ENCODE peak calls at places on chromosomes 2 and 18, in eight cellular contexts. E, G, M, Z, H, S, Y and V are unnamed samples.

GRCh38 chr2:46036929-46037328 is 260.3 kb upstream of the EPAS1 start:
- DNase-seq in E (no peak), G (peak; percentile 32), M (no peak), Z (no peak), H (no peak), S (no peak), Y (peak; percentile 85), V (no peak)

GRCh38 chr2:199471443-199472057 is 13.8 kb upstream of the SATB2 start:
- DNase-seq in E (peak; percentile 54), G (peak; percentile 45), M (no peak), Z (no peak), H (no peak), S (peak; percentile 58), Y (peak; percentile 89), V (no peak)

GRCh38 chr2:36547906-36548305 is 50.1 kb downstream of the FEZ2 start:
- DNase-seq in E (no peak), G (no peak), M (no peak), Z (no peak), H (no peak), S (no peak), Y (no peak), V (no peak)

GRCh38 chr2:149924549-149925213 is 337.1 kb upstream of the MMADHC start:
- DNase-seq in E (no peak), G (peak; percentile 43), M (no peak), Z (no peak), H (no peak), S (no peak), Y (peak; percentile 36), V (no peak)

GRCh38 chr2:220417503-220417902 is 790.1 kb downstream of the SLC4A3 start:
- DNase-seq in E (no peak), G (no peak), M (no peak), Z (no peak), H (no peak), S (no peak), Y (no peak), V (no peak)

GRCh38 chr18:76441002-76441667 is 53.9 kb downstream of the ZNF516 start:
- DNase-seq in E (no peak), G (no peak), M (no peak), Z (no peak), H (no peak), S (no peak), Y (no peak), V (no peak)

GRCh38 chr2:23566236-23567142 is 181.5 kb downstream of the KLHL29 start:
- DNase-seq in E (no peak), G (peak; percentile 32), M (no peak), Z (no peak), H (no peak), S (no peak), Y (peak; percentile 69), V (no peak)

GRCh38 chr2:182666674-182667320 is 49.3 kb upstream of the DNAJC10 start:
- DNase-seq in E (no peak), G (peak; percentile 46), M (no peak), Z (no peak), H (no peak), S (peak; percentile 67), Y (peak; percentile 50), V (no peak)

GRCh38 chr2:85999131-85999831 is 106.4 kb downstream of the POLR1A start:
- DNase-seq in E (no peak), G (peak; percentile 49), M (no peak), Z (no peak), H (peak; percentile 65), S (peak; percentile 88), Y (peak; percentile 65), V (no peak)

GRCh38 chr2:206881708-206882335 is 57.5 kb upstream of the CPO start:
- DNase-seq in E (peak; percentile 25), G (no peak), M (no peak), Z (no peak), H (no peak), S (no peak), Y (no peak), V (no peak)

GRCh38 chr2:157825885-157826284 is 50.2 kb downstream of the ACVR1 start:
- DNase-seq in E (no peak), G (peak; percentile 54), M (no peak), Z (peak; percentile 74), H (no peak), S (no peak), Y (peak; percentile 91), V (no peak)

GRCh38 chr2:207640661-207641060 is 15.5 kb upstream of the METTL21A start:
- DNase-seq in E (no peak), G (no peak), M (no peak), Z (no peak), H (no peak), S (no peak), Y (no peak), V (no peak)

DNA sequence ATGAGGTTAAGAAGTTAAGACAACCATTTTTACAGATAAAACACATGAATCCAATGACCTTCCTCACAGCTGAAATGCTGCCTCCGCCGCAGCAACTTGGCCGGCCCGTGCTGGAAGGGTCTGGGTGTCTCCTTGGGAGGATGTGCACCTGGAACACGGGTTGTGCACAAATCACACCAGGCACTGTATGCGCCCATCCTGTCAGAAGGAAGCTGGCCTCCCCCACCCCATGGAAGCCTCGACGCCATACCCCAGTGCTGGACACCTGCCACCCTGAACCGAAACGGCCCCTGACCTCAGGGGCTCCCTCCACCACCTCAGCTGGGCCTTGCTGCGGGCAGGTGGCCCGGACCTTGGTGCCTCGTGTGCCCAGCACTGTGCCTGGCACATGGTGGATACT is 111.8 kb downstream of the PXDN start:
- DNase-seq in E (no peak), G (no peak), M (no peak), Z (no peak), H (no peak), S (no peak), Y (no peak), V (no peak)
- H3K4me1 ChIP-seq in E (no peaks in the 10 kb centered on the region), G (peaks cover 16% of the 10 kb centered on the region), M (peaks cover 52% of the 10 kb centered on the region), Z (no peaks in the 10 kb centered on the region), H (peaks cover 27% of the 10 kb centered on the region), S (no peaks in the 10 kb centered on the region), Y (peaks cover 4% of the 10 kb centered on the region), V (peaks cover 23% of the 10 kb centered on the region)

GRCh38 chr18:23569299-23570063 is 16.8 kb downstream of the NPC1 start:
- DNase-seq in E (no peak), G (no peak), M (no peak), Z (no peak), H (no peak), S (no peak), Y (no peak), V (no peak)

GRCh38 chr18:23565916-23566547 is 20.3 kb downstream of the NPC1 start:
- DNase-seq in E (no peak), G (no peak), M (no peak), Z (no peak), H (no peak), S (no peak), Y (no peak), V (no peak)

GRCh38 chr18:23570912-23571504 is 15.3 kb downstream of the NPC1 start:
- DNase-seq in E (no peak), G (no peak), M (no peak), Z (no peak), H (no peak), S (no peak), Y (no peak), V (no peak)

GRCh38 chr18:23568739-23569138 is 17.6 kb downstream of the NPC1 start:
- DNase-seq in E (no peak), G (no peak), M (no peak), Z (no peak), H (no peak), S (no peak), Y (no peak), V (no peak)

GRCh38 chr18:23568265-23568664 is 18.0 kb downstream of the NPC1 start:
- DNase-seq in E (no peak), G (no peak), M (no peak), Z (no peak), H (no peak), S (no peak), Y (no peak), V (no peak)
- H3K36me3 ChIP-seq in E (peaks cover 91% of the 10 kb centered on the region), G (peaks cover 29% of the 10 kb centered on the region), M (peaks cover 100% of the 10 kb centered on the region), Z (no peaks in the 10 kb centered on the region), H (peaks cover 85% of the 10 kb centered on the region), S (peaks cover 4% of the 10 kb centered on the region), Y (peaks cover 58% of the 10 kb centered on the region), V (peaks cover 40% of the 10 kb centered on the region)

DNA sequence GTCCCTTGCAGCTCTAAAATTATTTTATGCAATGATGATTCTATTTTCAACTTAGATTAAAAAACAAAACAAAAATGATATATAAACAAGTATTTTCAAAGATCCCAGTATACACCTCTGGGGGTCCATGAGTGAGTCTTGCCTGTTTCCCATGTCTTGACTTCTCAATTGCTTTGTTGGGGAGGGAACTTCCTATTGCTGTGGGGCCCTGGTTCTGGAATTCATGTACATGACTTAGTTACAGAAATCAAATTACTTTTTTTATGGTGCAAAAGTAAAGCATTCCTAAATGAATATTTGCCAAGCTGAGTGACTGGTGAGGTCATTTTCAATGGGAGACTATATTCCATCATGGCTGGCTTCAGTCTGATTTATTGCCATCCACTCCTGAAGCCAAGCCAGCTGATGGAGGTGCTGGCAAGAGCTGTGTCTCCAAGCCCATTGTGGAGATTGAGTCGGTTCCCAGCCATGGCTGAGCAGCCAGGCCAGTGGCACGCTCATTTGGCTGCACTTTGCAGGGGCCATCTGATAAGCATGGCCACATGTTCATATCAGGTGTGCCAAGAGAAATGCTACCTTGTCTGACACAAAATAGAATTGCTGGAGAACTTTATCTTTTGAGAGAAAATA is 56.7 kb downstream of the MGAT5 start:
- DNase-seq in E (no peak), G (no peak), M (no peak), Z (no peak), H (peak; percentile 68), S (no peak), Y (no peak), V (peak; percentile 19)
- H3K4me1 ChIP-seq in E (peaks cover 66% of the 10 kb centered on the region), G (peaks cover 5% of the 10 kb centered on the region), M (no peaks in the 10 kb centered on the region), Z (no peaks in the 10 kb centered on the region), H (peaks cover 17% of the 10 kb centered on the region), S (no peaks in the 10 kb centered on the region), Y (no peaks in the 10 kb centered on the region), V (peaks cover 35% of the 10 kb centered on the region)

GRCh38 chr2:235052514-235053354 is 100.9 kb downstream of the SH3BP4 start:
- DNase-seq in E (no peak), G (no peak), M (no peak), Z (peak; percentile 83), H (peak; percentile 65), S (no peak), Y (no peak), V (no peak)
- H3K36me3 ChIP-seq in E (peaks cover 40% of the 10 kb centered on the region), G (peaks cover 61% of the 10 kb centered on the region), M (peaks cover 44% of the 10 kb centered on the region), Z (no peaks in the 10 kb centered on the region), H (peaks cover 27% of the 10 kb centered on the region), S (no peaks in the 10 kb centered on the region), Y (peaks cover 44% of the 10 kb centered on the region), V (no peaks in the 10 kb centered on the region)

GRCh38 chr2:109232306-109232705 is 103.3 kb downstream of the SH3RF3 start:
- DNase-seq in E (no peak), G (no peak), M (no peak), Z (no peak), H (no peak), S (no peak), Y (no peak), V (no peak)
- H3K4me1 ChIP-seq in E (peaks cover 36% of the 10 kb centered on the region), G (peaks cover 15% of the 10 kb centered on the region), M (peaks cover 14% of the 10 kb centered on the region), Z (no peaks in the 10 kb centered on the region), H (peaks cover 55% of the 10 kb centered on the region), S (peaks cover 48% of the 10 kb centered on the region), Y (peaks cover 18% of the 10 kb centered on the region), V (peaks cover 65% of the 10 kb centered on the region)

DNA sequence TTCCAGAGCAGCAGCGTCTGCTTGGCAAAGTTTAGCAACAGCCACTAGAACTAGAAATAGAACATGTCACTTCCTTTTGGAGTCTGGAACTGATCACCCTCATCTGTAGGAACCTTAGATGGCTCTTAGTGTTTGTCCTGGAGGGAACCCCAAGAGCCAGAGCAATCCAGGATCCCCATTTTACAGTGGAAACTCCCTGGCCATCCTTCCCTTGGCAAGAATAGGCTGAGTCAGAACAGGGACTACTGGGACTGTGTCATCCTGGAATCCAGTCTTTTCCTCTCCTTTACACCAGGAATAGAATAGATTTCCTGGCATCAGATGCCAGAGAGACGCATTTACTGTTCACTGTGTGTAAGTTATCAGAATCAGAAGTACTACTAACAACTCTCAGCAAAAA is 33.2 kb upstream of the GRHL1 start:
- DNase-seq in E (peak; percentile 34), G (peak; percentile 33), M (no peak), Z (no peak), H (no peak), S (no peak), Y (peak; percentile 52), V (no peak)
- H3K36me3 ChIP-seq in E (peaks cover 28% of the 10 kb centered on the region), G (peaks cover 9% of the 10 kb centered on the region), M (peaks cover 71% of the 10 kb centered on the region), Z (no peaks in the 10 kb centered on the region), H (peaks cover 24% of the 10 kb centered on the region), S (no peaks in the 10 kb centered on the region), Y (peaks cover 13% of the 10 kb centered on the region), V (no peaks in the 10 kb centered on the region)